ENCODE peak calls at places on chromosomes 13 and 19, in four cellular contexts. V is mesendoderm, H is IMR-90, C is H1. L is an unnamed sample.

GRCh38 chr19:677201-677600 is 1.0 kb downstream of the FSTL3 start:
- DNase-seq in V (no peak), H (peak), C (no peak), L (no peak)

GRCh38 chr13:26983533-26984315 is 187.9 kb downstream of the USP12 start:
- DNase-seq in V (no peak), H (no peak), C (no peak), L (no peak)

GRCh38 chr13:80339841-80340642 is 884 bp downstream of the SPRY2 start:
- DNase-seq in V (peak), H (peak), C (peak), L (no peak)

GRCh38 chr19:49161987-49162386 is 4.4 kb downstream of the TRPM4 start:
- DNase-seq in V (no peak), H (peak), C (no peak), L (no peak)

GRCh38 chr13:31761951-31762350 is 22.6 kb downstream of the RXFP2 start:
- DNase-seq in V (no peak), H (peak), C (no peak), L (no peak)

GRCh38 chr13:73168226-73168992 is 109.6 kb downstream of the KLF5 start:
- DNase-seq in V (no peak), H (peak), C (no peak), L (no peak)

GRCh38 chr13:114167445-114167844 is 11.6 kb upstream of the CFAP97D2 start:
- DNase-seq in V (no peak), H (peak), C (no peak), L (no peak)

GRCh38 chr13:39603424-39603947 is 493 bp upstream of the LHFPL6 start:
- DNase-seq in V (peak), H (peak), C (peak), L (peak)

GRCh38 chr19:16207490-16208025 is 9.8 kb downstream of the AP1M1 start:
- DNase-seq in V (no peak), H (no peak), C (no peak), L (no peak)

DNA sequence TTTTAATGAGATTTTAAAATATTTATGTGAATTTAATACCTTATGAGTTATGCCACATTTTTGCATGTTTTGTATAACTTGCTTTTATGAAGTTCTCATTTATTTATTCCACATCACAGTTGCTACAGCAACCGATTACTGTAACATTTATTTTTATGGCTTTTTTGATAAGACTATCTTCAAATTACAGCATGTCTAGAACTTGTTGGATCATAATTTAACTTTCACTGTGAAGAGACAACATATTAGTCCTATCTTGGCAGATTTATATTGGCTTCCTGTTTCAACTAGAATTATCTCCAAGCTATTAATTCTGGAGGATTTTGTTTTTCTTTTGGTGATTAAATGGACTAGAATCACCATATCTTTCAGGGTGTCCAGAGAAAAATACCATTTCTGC is 793.7 kb upstream of the SLITRK5 start:
- DNase-seq in V (no peak), H (no peak), C (no peak), L (no peak)
- H3K56ac ChIP-seq in V (no peak), H (no peak), C (no peak), L (no peak)

DNA sequence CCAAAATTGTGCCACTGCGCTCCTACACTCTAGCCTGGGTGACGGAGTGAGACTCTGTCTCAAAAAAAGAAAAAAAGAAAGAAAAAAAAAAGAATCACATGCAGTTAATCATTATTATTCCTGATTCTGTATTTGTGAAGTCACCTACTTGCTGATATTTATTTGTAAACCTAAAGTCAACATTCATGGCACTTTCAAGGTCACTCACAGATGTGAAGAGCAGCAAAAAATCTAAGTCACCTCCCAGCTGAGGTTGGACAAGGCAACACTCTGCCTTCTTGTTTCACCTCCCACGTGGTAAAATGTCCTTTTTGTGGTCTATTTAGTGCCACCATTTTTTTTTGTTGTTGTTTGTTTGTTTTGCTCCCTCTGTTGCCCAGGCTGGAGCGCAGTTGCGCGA is 26.5 kb downstream of the WDR88 start:
- DNase-seq in V (no peak), H (no peak), C (no peak), L (no peak)
- H2BK5ac ChIP-seq in V (no peak), H (no peak), C (no peak), L (no peak)

GRCh38 chr13:99988469-99989375 is 7.1 kb downstream of the ZIC2 start:
- DNase-seq in V (peak), H (no peak), C (peak), L (peak)
- H3K56ac ChIP-seq in V (peak), H (no peak), C (peak), L (no peak)

GRCh38 chr13:110119943-110120905 is 186.7 kb downstream of the COL4A1 start:
- DNase-seq in V (no peak), H (peak), C (peak), L (peak)

GRCh38 chr13:110116072-110116487 is 190.9 kb downstream of the COL4A1 start:
- DNase-seq in V (peak), H (peak), C (peak), L (peak)

GRCh38 chr13:110121312-110122083 is 185.5 kb downstream of the COL4A1 start:
- DNase-seq in V (no peak), H (no peak), C (peak), L (no peak)

GRCh38 chr13:110114351-110114750 is 192.6 kb downstream of the COL4A1 start:
- DNase-seq in V (no peak), H (peak), C (no peak), L (no peak)

GRCh38 chr13:110118106-110118505 is 188.9 kb downstream of the COL4A1 start:
- DNase-seq in V (no peak), H (no peak), C (peak), L (peak)
- H2BK5ac ChIP-seq in V (no peak), H (no peak), C (no peak), L (no peak)

DNA sequence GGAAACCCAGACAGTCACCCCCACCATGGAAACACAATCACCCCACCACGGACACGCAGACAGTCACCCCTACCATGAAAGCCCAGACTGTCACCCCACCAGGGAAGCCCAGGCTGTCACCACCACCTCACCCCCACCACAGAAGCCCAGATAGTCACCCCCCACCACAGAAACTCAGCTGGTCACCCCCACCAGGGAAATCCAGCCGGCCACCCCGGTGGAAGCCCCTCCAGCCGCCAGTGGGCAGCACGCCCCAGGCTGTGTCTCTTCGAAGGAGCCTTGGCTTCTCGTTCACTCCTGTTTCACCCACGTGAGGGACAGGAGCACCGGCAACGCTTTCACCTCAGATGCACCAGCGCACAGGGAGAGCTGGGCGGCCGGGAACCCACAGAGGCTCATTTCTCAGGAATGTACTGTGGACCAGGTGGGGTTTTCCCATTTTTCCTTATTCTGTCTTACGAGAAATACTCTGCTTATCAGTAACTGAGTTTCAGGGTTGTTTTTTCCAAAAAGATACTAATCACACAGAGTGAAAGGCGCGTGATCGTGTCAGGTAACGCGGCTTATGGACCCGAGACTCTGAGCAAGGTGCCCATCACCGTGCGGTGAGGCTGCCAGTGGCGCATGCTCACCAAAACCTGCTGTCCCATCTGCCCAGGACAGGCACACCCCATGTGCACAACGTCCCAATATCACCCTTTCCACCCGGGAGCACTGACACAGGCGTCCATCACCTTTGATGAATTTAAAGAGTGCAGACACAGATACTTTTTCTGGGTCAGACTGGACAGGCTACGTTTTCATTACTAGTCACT is 28.0 kb downstream of the CARS2 start:
- DNase-seq in V (no peak), H (peak), C (no peak), L (no peak)
- H3K56ac ChIP-seq in V (no peak), H (no peak), C (no peak), L (no peak)

GRCh38 chr19:5326545-5326944 is 14.1 kb downstream of the PTPRS start:
- DNase-seq in V (no peak), H (no peak), C (no peak), L (no peak)
- H2BK5ac ChIP-seq in V (no peak), H (no peak), C (no peak), L (no peak)

L was measured in H9.